ENCODE peak calls at places on chromosome 6, in four cellular contexts. A, M, K and B are unnamed samples.

GRCh38 chr6:47000842-47001241 is 41.3 kb downstream of the ADGRF1 start:
- DNase-seq in M (no peak), A (no peak), K (no peak), B (no peak)

GRCh38 chr6:150887978-150888563 is 22.6 kb downstream of the MTHFD1L start:
- DNase-seq in M (no peak), A (no peak), K (no peak), B (no peak)

GRCh38 chr6:169984181-169985120 is 233.0 kb downstream of the ERMARD start:
- DNase-seq in K (no peak), A (no peak), M (no peak), B (no peak)

GRCh38 chr6:97110626-97111025 is 172.4 kb downstream of the MMS22L start:
- DNase-seq in M (no peak), K (no peak), A (no peak), B (no peak)

GRCh38 chr6:134288538-134289203 is 29.2 kb downstream of the SGK1 start:
- DNase-seq in M (peak; percentile 94), A (peak; percentile 39), K (no peak), B (peak; percentile 94)

GRCh38 chr6:131216277-131216676 is 81.0 kb downstream of the AKAP7 start:
- DNase-seq in A (no peak), M (no peak), K (no peak), B (no peak)

GRCh38 chr6:68506911-68507310 is 128.2 kb upstream of the ADGRB3 start:
- DNase-seq in M (no peak), A (no peak), K (no peak), B (no peak)

GRCh38 chr6:22320750-22321149 is 23.9 kb upstream of the PRL start:
- DNase-seq in A (no peak), K (no peak), M (peak; percentile 95), B (peak; percentile 89)

GRCh38 chr6:21597706-21598273 is 4.2 kb downstream of the SOX4 start:
- DNase-seq in A (no peak), K (no peak), M (peak; percentile 38), B (peak; percentile 46)

GRCh38 chr6:132934496-132934895 is 120.1 kb downstream of the RPS12 start:
- DNase-seq in A (no peak), K (no peak), M (no peak), B (peak; percentile 44)

GRCh38 chr6:8743146-8743745 is 307.9 kb upstream of the SLC35B3 start:
- DNase-seq in A (no peak), K (no peak), M (no peak), B (no peak)

GRCh38 chr6:28225056-28225834 is at the start of gene ZSCAN9:
- DNase-seq in M (peak; percentile 88), K (peak; percentile 6), A (peak; percentile 80), B (peak; percentile 84)

GRCh38 chr6:154613137-154613676 is 102.7 kb upstream of the CNKSR3 start:
- DNase-seq in K (no peak), M (peak; percentile 85), A (peak; percentile 72), B (peak; percentile 77)

GRCh38 chr6:169752074-169752623 is 727 bp downstream of the ERMARD start:
- DNase-seq in A (no peak), M (peak; percentile 20), K (no peak), B (peak; percentile 6)

GRCh38 chr6:2482773-2483172 is 237.4 kb upstream of the GMDS start:
- DNase-seq in A (peak; percentile 4), K (no peak), M (no peak), B (no peak)

GRCh38 chr6:28462401-28462800 is 19.1 kb upstream of the ZSCAN23 start:
- DNase-seq in K (no peak), A (no peak), M (no peak), B (no peak)

GRCh38 chr6:137894779-137895385 is 27.8 kb downstream of the TNFAIP3 start:
- DNase-seq in K (no peak), M (peak; percentile 92), A (no peak), B (peak; percentile 69)

GRCh38 chr6:99016355-99016754 is 68.6 kb upstream of the FBXL4 start:
- DNase-seq in M (peak; percentile 68), A (no peak), K (no peak), B (peak; percentile 61)

GRCh38 chr6:75893058-75893775 is 144.2 kb downstream of the MYO6 start:
- DNase-seq in K (no peak), A (peak; percentile 75), M (peak; percentile 74), B (peak; percentile 84)

GRCh38 chr6:56652231-56652630 is 9.5 kb upstream of the DST start:
- DNase-seq in M (no peak), A (no peak), K (no peak), B (peak; percentile 32)

GRCh38 chr6:32903952-32904351 is 36.9 kb downstream of the HLA-DMB start:
- DNase-seq in K (no peak), M (no peak), A (no peak), B (no peak)

GRCh38 chr6:89951574-89952360 is 57.5 kb downstream of the GJA10 start:
- DNase-seq in K (no peak), A (no peak), M (peak; percentile 35), B (peak; percentile 33)

GRCh38 chr6:89500486-89501020 is 67.6 kb downstream of the ANKRD6 start:
- DNase-seq in M (no peak), A (no peak), K (no peak), B (no peak)

GRCh38 chr6:159074120-159074684 is 29.4 kb upstream of the TAGAP start:
- DNase-seq in A (no peak), M (peak; percentile 54), K (no peak), B (peak; percentile 53)

GRCh38 chr6:126123226-126123625 is 136.9 kb downstream of the TRMT11 start:
- DNase-seq in A (peak; percentile 66), M (no peak), K (no peak), B (no peak)

GRCh38 chr6:25963426-25964123 is 973 bp downstream of the TRIM38 start:
- DNase-seq in M (peak; percentile 29), A (peak; percentile 27), K (no peak), B (peak; percentile 34)

GRCh38 chr6:166586424-166587156 is at the start of gene RAMACL:
- DNase-seq in A (peak; percentile 30), K (no peak), M (no peak), B (no peak)

GRCh38 chr6:44051516-44051915 is 75.7 kb downstream of the MRPL14 start:
- DNase-seq in K (no peak), A (no peak), M (peak; percentile 90), B (peak; percentile 89)

GRCh38 chr6:8108031-8108660 is 5.8 kb upstream of the EEF1E1 start:
- DNase-seq in K (no peak), M (peak; percentile 97), A (peak; percentile 5), B (peak; percentile 97)

GRCh38 chr6:156827382-156827781 is 50.2 kb downstream of the ARID1B start:
- DNase-seq in A (no peak), K (no peak), M (peak; percentile 60), B (peak; percentile 92)

GRCh38 chr6:3386374-3386857 is 70.4 kb downstream of the SLC22A23 start:
- DNase-seq in A (no peak), K (no peak), M (no peak), B (no peak)

GRCh38 chr6:7899046-7899888 is 11.3 kb downstream of the TXNDC5 start:
- DNase-seq in A (peak; percentile 66), K (no peak), M (no peak), B (no peak)

GRCh38 chr6:46935687-46936086 is 13.9 kb upstream of the ADGRF5 start:
- DNase-seq in A (no peak), M (peak; percentile 26), K (no peak), B (no peak)

GRCh38 chr6:8183266-8183665 is 80.9 kb upstream of the EEF1E1 start:
- DNase-seq in M (no peak), A (no peak), K (no peak), B (no peak)